ENCODE peak calls at places on chromosomes 6 and 20, in six cellular contexts. G, E, V, F, J and Y are unnamed samples.

GRCh38 chr6:90846824-90847223 is 260.0 kb upstream of the MAP3K7 start:
- DNase-seq in G (no peak), E (no peak), V (no peak), F (peak; percentile 6), J (no peak), Y (no peak)

GRCh38 chr6:14950103-14950969 is 295.5 kb upstream of the JARID2 start:
- DNase-seq in G (no peak), E (no peak), V (no peak), F (peak; percentile 56), J (no peak), Y (no peak)

GRCh38 chr6:16338577-16339262 is 100.3 kb downstream of the GMPR start:
- DNase-seq in G (peak; percentile 58), E (peak; percentile 94), V (no peak), F (peak; percentile 74), J (peak; percentile 100), Y (peak; percentile 76)

GRCh38 chr6:139330271-139330670 is 38.5 kb upstream of the TXLNB start:
- DNase-seq in G (peak; percentile 1), E (no peak), V (no peak), F (no peak), J (no peak), Y (no peak)

GRCh38 chr6:119226089-119226488 is 123.5 kb downstream of the MAN1A1 start:
- DNase-seq in G (no peak), E (peak; percentile 18), V (no peak), F (no peak), J (no peak), Y (no peak)

GRCh38 chr6:139882977-139883728 is 508.7 kb upstream of the CITED2 start:
- DNase-seq in G (no peak), E (no peak), V (no peak), F (peak; percentile 50), J (no peak), Y (no peak)

GRCh38 chr6:92647630-92648029 is 771.7 kb downstream of the EPHA7 start:
- DNase-seq in G (no peak), E (peak; percentile 19), V (no peak), F (peak; percentile 17), J (no peak), Y (no peak)

GRCh38 chr6:498795-499231 is 107.3 kb downstream of the IRF4 start:
- DNase-seq in G (no peak), E (no peak), V (no peak), F (no peak), J (no peak), Y (no peak)

GRCh38 chr6:2976571-2977085 is 5.3 kb upstream of the SERPINB6 start:
- DNase-seq in G (no peak), E (no peak), V (no peak), F (no peak), J (no peak), Y (no peak)

GRCh38 chr6:21367649-21368154 is 225.8 kb upstream of the SOX4 start:
- DNase-seq in G (no peak), E (no peak), V (no peak), F (no peak), J (no peak), Y (no peak)

GRCh38 chr20:11207749-11208502 is 534.1 kb upstream of the JAG1 start:
- DNase-seq in G (peak; percentile 98), E (peak; percentile 76), V (no peak), F (peak; percentile 31), J (no peak), Y (no peak)

GRCh38 chr6:39402239-39402751 is 79.8 kb upstream of the KCNK16 start:
- DNase-seq in G (no peak), E (no peak), V (no peak), F (no peak), J (no peak), Y (no peak)

GRCh38 chr20:50691585-50692552 is 527 bp upstream of the RIPOR3 start:
- DNase-seq in G (no peak), E (no peak), V (peak; percentile 81), F (peak; percentile 29), J (no peak), Y (peak; percentile 40)
- H3K4me3 ChIP-seq in G (no peak overlapping the region), E (peak overlapping the region; percentile 29), V (peak overlapping the region; percentile 52), F (no peak overlapping the region), J (peak overlapping the region; percentile 36), Y (peak overlapping the region; percentile 59)

GRCh38 chr6:17865798-17866725 is 121.4 kb downstream of the KIF13A start:
- DNase-seq in G (peak; percentile 91), E (peak; percentile 99), V (no peak), F (peak; percentile 29), J (peak; percentile 80), Y (no peak)
- H3K4me3 ChIP-seq in G (no peak overlapping the region), E (no peak overlapping the region), V (no peak overlapping the region), F (no peak overlapping the region), J (no peak overlapping the region), Y (no peak overlapping the region)

GRCh38 chr6:54700158-54700557 is 146.4 kb upstream of the FAM83B start:
- DNase-seq in G (no peak), E (no peak), V (no peak), F (no peak), J (no peak), Y (no peak)

GRCh38 chr6:54694928-54695532 is 151.5 kb upstream of the FAM83B start:
- DNase-seq in G (no peak), E (no peak), V (no peak), F (no peak), J (no peak), Y (no peak)

GRCh38 chr6:54698974-54699373 is 147.6 kb upstream of the FAM83B start:
- DNase-seq in G (no peak), E (no peak), V (no peak), F (peak; percentile 34), J (no peak), Y (no peak)

GRCh38 chr6:54697423-54697822 is 149.1 kb upstream of the FAM83B start:
- DNase-seq in G (peak; percentile 5), E (no peak), V (no peak), F (peak; percentile 46), J (no peak), Y (no peak)

DNA sequence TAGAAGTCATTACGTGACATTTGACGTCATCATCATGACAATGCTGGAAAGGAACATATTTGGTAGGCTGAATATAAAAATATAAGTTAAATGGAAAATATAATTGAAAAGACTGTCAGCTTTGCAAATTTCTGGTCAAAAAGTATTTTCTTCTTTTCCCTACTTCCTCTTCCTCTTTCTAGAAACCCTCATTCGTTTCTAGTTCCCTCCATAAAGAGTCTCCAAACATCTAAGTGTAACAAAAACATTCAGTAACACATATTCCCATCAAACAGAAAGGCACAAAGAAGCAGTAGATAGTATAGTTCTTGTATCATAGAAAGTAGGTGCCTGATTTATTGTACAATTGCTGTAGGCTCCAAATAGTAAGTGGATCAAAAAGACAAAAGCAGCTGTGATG is 150.8 kb upstream of the FAM83B start:
- DNase-seq in G (no peak), E (no peak), V (no peak), F (no peak), J (no peak), Y (no peak)
- H3K4me3 ChIP-seq in G (no peak overlapping the region), E (no peak overlapping the region), V (no peak overlapping the region), F (no peak overlapping the region), J (no peak overlapping the region), Y (no peak overlapping the region)

GRCh38 chr6:36136034-36136433 is 5.7 kb downstream of the MAPK13 start:
- DNase-seq in G (no peak), E (no peak), V (no peak), F (no peak), J (no peak), Y (no peak)
- H3K4me3 ChIP-seq in G (no peak overlapping the region), E (no peak overlapping the region), V (no peak overlapping the region), F (no peak overlapping the region), J (no peak overlapping the region), Y (no peak overlapping the region)

DNA sequence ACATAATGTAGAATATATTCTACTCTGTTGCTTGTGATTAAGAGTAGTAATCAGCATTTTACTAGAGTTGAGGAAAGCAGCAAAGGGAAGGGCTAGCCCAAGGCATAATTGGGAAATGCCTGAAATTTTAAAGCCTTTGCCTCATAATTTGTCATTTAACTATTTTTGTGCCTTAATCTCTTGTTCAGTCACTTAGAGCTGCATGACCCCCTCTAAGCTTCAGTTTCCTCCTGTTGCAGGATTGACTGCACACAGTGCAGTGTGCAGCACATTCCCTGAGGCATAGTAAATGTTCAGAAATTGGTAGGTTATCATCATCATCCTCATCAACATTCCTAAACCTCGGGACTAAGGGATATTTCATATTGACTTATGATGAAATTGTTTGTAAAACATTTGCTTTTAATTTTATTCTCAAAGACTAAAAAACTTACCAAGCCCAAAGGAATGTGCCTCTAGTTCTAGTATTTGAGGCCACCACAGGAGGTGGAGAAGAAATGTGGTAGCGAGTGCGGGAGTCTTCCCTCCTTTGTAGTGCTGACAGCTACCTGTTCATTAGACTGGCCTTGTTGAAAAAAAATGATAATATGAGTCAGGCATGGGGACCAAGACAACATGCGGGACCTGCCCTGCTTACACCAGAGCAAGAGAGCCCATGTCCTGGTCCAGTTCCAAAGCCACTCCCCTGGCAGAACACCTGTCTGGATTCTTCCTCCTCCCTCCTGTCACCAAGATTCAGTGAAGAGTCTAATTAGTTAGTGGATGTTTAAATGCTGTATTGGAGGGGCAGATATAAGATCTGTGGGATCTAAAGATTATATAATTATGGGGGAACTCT is 14.9 kb upstream of the TENT5A start:
- DNase-seq in G (peak; percentile 38), E (peak; percentile 31), V (no peak), F (peak; percentile 51), J (no peak), Y (no peak)
- H3K4me3 ChIP-seq in G (peak overlapping the region; percentile 20), E (no peak overlapping the region), V (no peak overlapping the region), F (no peak overlapping the region), J (no peak overlapping the region), Y (no peak overlapping the region)

GRCh38 chr20:63554361-63555278 is 661 bp downstream of the FNDC11 start:
- DNase-seq in G (no peak), E (no peak), V (no peak), F (no peak), J (no peak), Y (no peak)
- H3K4me3 ChIP-seq in G (peak overlapping the region; percentile 71), E (peak overlapping the region; percentile 53), V (peak overlapping the region; percentile 76), F (peak overlapping the region; percentile 6), J (peak overlapping the region; percentile 69), Y (peak overlapping the region; percentile 66)

GRCh38 chr6:105981002-105981887 is 104.9 kb upstream of the PRDM1 start:
- DNase-seq in G (no peak), E (no peak), V (no peak), F (peak; percentile 34), J (no peak), Y (no peak)
- H3K4me3 ChIP-seq in G (no peak overlapping the region), E (peak overlapping the region; percentile 33), V (no peak overlapping the region), F (no peak overlapping the region), J (peak overlapping the region; percentile 41), Y (no peak overlapping the region)

DNA sequence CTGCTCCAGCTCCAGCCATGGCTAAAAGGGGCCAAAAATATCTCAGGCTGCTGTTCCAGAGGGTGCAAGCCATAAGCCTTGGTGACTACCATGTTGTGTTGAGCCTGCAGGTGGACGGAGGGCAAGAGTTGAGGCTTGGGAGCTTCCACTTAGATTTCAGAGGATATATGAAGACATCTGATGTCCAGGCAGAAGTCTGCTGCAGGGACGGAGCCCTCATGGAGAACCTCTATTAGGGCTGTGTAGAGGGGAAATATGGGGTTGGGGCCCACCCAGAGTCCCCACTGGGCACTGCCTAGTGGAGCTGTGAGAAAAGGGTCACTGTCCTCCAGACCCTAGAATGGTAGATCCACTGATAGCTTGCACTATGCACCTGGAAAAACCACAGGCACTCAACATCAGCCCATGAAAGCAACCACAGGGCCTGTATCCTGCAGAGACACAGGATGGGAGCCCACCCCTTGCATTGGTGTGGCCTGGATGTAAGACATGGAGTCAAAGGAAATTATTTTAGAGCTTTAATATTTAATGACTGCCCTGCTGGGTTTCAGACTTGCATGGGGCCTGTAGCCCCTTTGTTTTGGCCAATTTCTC is 70.5 kb downstream of the NINL start:
- DNase-seq in G (peak; percentile 33), E (no peak), V (no peak), F (peak; percentile 20), J (no peak), Y (no peak)
- H3K4me3 ChIP-seq in G (no peak overlapping the region), E (no peak overlapping the region), V (no peak overlapping the region), F (no peak overlapping the region), J (no peak overlapping the region), Y (no peak overlapping the region)